ENCODE peak calls at places on chromosomes 12 and 14, in five cellular contexts. One of them, this sample, is unnamed.

GRCh38 chr12:31220633-31221565 is 105.1 kb downstream of the SINHCAF start:
- DNase-seq in cardiac muscle cell: peak; percentile 55
- DNase-seq in colonic mucosa: no peak
- DNase-seq in left ventricle myocardium inferior: no peak
- DNase-seq in Caco-2: no peak
- DNase-seq in this sample: peak; percentile 58

GRCh38 chr12:1173806-1174617 is 183.0 kb downstream of the ERC1 start:
- DNase-seq in colonic mucosa: no peak
- DNase-seq in left ventricle myocardium inferior: no peak
- DNase-seq in Caco-2: no peak
- DNase-seq in cardiac muscle cell: no peak
- DNase-seq in this sample: peak; percentile 1

GRCh38 chr14:95315579-95315978 is 4.1 kb downstream of the CLMN start:
- DNase-seq in cardiac muscle cell: no peak
- DNase-seq in colonic mucosa: no peak
- DNase-seq in Caco-2: no peak
- DNase-seq in left ventricle myocardium inferior: no peak
- DNase-seq in this sample: no peak

GRCh38 chr12:107267604-107268003 is 174.3 kb upstream of the CRY1 start:
- DNase-seq in left ventricle myocardium inferior: no peak
- DNase-seq in Caco-2: no peak
- DNase-seq in colonic mucosa: no peak
- DNase-seq in cardiac muscle cell: no peak
- DNase-seq in this sample: no peak

GRCh38 chr14:96267336-96267735 is 11.3 kb downstream of the BDKRB1 start:
- DNase-seq in Caco-2: no peak
- DNase-seq in left ventricle myocardium inferior: no peak
- DNase-seq in cardiac muscle cell: peak; percentile 85
- DNase-seq in colonic mucosa: no peak
- DNase-seq in this sample: peak; percentile 95

GRCh38 chr12:89390802-89391673 is 38.7 kb upstream of the DUSP6 start:
- DNase-seq in cardiac muscle cell: peak; percentile 81
- DNase-seq in colonic mucosa: peak; percentile 43
- DNase-seq in left ventricle myocardium inferior: no peak
- DNase-seq in Caco-2: peak; percentile 29
- DNase-seq in this sample: peak; percentile 71

GRCh38 chr14:100388137-100389050 is 65.3 kb downstream of the SLC25A47 start:
- DNase-seq in Caco-2: no peak
- DNase-seq in cardiac muscle cell: no peak
- DNase-seq in colonic mucosa: peak; percentile 79
- DNase-seq in left ventricle myocardium inferior: no peak
- DNase-seq in this sample: peak; percentile 12

GRCh38 chr14:103191856-103192835 is 68.9 kb downstream of the TNFAIP2 start:
- DNase-seq in left ventricle myocardium inferior: no peak
- DNase-seq in Caco-2: no peak
- DNase-seq in colonic mucosa: no peak
- DNase-seq in cardiac muscle cell: no peak
- DNase-seq in this sample: no peak

GRCh38 chr12:113154351-113154973 is 4.9 kb downstream of the CFAP73 start:
- DNase-seq in Caco-2: no peak
- DNase-seq in left ventricle myocardium inferior: no peak
- DNase-seq in cardiac muscle cell: peak; percentile 44
- DNase-seq in colonic mucosa: no peak
- DNase-seq in this sample: peak; percentile 17

GRCh38 chr14:83425138-83425537 is 1891.5 kb upstream of the SEL1L start:
- DNase-seq in colonic mucosa: no peak
- DNase-seq in left ventricle myocardium inferior: no peak
- DNase-seq in Caco-2: no peak
- DNase-seq in cardiac muscle cell: peak; percentile 58
- DNase-seq in this sample: peak; percentile 53

GRCh38 chr12:77007476-77007875 is 57.9 kb downstream of the E2F7 start:
- DNase-seq in cardiac muscle cell: no peak
- DNase-seq in left ventricle myocardium inferior: no peak
- DNase-seq in colonic mucosa: no peak
- DNase-seq in Caco-2: no peak
- DNase-seq in this sample: no peak

GRCh38 chr14:91861091-91861490 is 6.2 kb downstream of the TC2N start:
- DNase-seq in cardiac muscle cell: no peak
- DNase-seq in colonic mucosa: no peak
- DNase-seq in Caco-2: no peak
- DNase-seq in left ventricle myocardium inferior: no peak
- DNase-seq in this sample: no peak

GRCh38 chr12:31715283-31715825 is 13.5 kb downstream of the AMN1 start:
- DNase-seq in Caco-2: peak; percentile 71
- DNase-seq in left ventricle myocardium inferior: no peak
- DNase-seq in cardiac muscle cell: peak; percentile 88
- DNase-seq in colonic mucosa: no peak
- DNase-seq in this sample: peak; percentile 88

GRCh38 chr14:95313707-95314106 is 6.0 kb downstream of the CLMN start:
- DNase-seq in cardiac muscle cell: peak; percentile 89
- DNase-seq in colonic mucosa: peak; percentile 82
- DNase-seq in left ventricle myocardium inferior: peak; percentile 60
- DNase-seq in Caco-2: peak; percentile 16
- DNase-seq in this sample: peak; percentile 53

GRCh38 chr14:34322940-34323418 is 139.1 kb downstream of the SPTSSA start:
- DNase-seq in Caco-2: peak; percentile 71
- DNase-seq in colonic mucosa: peak; percentile 80
- DNase-seq in cardiac muscle cell: peak; percentile 70
- DNase-seq in left ventricle myocardium inferior: peak; percentile 34
- DNase-seq in this sample: peak; percentile 35

GRCh38 chr12:112018571-112019237 is 5.5 kb downstream of the ERP29 start:
- DNase-seq in Caco-2: no peak
- DNase-seq in cardiac muscle cell: peak; percentile 87
- DNase-seq in left ventricle myocardium inferior: no peak
- DNase-seq in colonic mucosa: no peak
- DNase-seq in this sample: peak; percentile 87

GRCh38 chr14:69247691-69248440 is 12.1 kb upstream of the GALNT16 start:
- DNase-seq in cardiac muscle cell: peak; percentile 76
- DNase-seq in Caco-2: no peak
- DNase-seq in colonic mucosa: no peak
- DNase-seq in left ventricle myocardium inferior: no peak
- DNase-seq in this sample: no peak

GRCh38 chr14:33707751-33708150 is 243.1 kb downstream of the EGLN3 start:
- DNase-seq in cardiac muscle cell: no peak
- DNase-seq in colonic mucosa: no peak
- DNase-seq in left ventricle myocardium inferior: no peak
- DNase-seq in Caco-2: no peak
- DNase-seq in this sample: no peak

GRCh38 chr12:106861984-106862894 is 87.8 kb downstream of the RIC8B start:
- DNase-seq in Caco-2: no peak
- DNase-seq in left ventricle myocardium inferior: no peak
- DNase-seq in cardiac muscle cell: peak; percentile 68
- DNase-seq in colonic mucosa: no peak
- DNase-seq in this sample: peak; percentile 82

GRCh38 chr14:99928963-99929362 is 135.8 kb downstream of the EML1 start:
- DNase-seq in colonic mucosa: no peak
- DNase-seq in left ventricle myocardium inferior: no peak
- DNase-seq in cardiac muscle cell: peak; percentile 39
- DNase-seq in Caco-2: no peak
- DNase-seq in this sample: no peak

GRCh38 chr12:124390442-124391116 is 95.7 kb downstream of the RFLNA start:
- DNase-seq in colonic mucosa: peak; percentile 44
- DNase-seq in cardiac muscle cell: peak; percentile 82
- DNase-seq in Caco-2: no peak
- DNase-seq in left ventricle myocardium inferior: peak; percentile 66
- DNase-seq in this sample: peak; percentile 67

GRCh38 chr14:67668559-67668958 is 5.9 kb downstream of the VTI1B start:
- DNase-seq in Caco-2: no peak
- DNase-seq in left ventricle myocardium inferior: no peak
- DNase-seq in cardiac muscle cell: no peak
- DNase-seq in colonic mucosa: no peak
- DNase-seq in this sample: no peak

GRCh38 chr12:12506541-12506940 is 56.1 kb downstream of the DUSP16 start:
- DNase-seq in Caco-2: peak; percentile 19
- DNase-seq in cardiac muscle cell: peak; percentile 66
- DNase-seq in left ventricle myocardium inferior: no peak
- DNase-seq in colonic mucosa: no peak
- DNase-seq in this sample: no peak

GRCh38 chr12:117507547-117507946 is 146.1 kb upstream of the NOS1 start:
- DNase-seq in Caco-2: peak; percentile 22
- DNase-seq in colonic mucosa: no peak
- DNase-seq in left ventricle myocardium inferior: no peak
- DNase-seq in cardiac muscle cell: no peak
- DNase-seq in this sample: no peak

GRCh38 chr12:122545855-122546254 is 18.8 kb downstream of the KNTC1 start:
- DNase-seq in cardiac muscle cell: no peak
- DNase-seq in left ventricle myocardium inferior: no peak
- DNase-seq in Caco-2: no peak
- DNase-seq in colonic mucosa: no peak
- DNase-seq in this sample: no peak

GRCh38 chr12:65168606-65169310 is 625 bp upstream of the LEMD3 start:
- DNase-seq in Caco-2: no peak
- DNase-seq in left ventricle myocardium inferior: no peak
- DNase-seq in colonic mucosa: no peak
- DNase-seq in cardiac muscle cell: peak; percentile 2
- DNase-seq in this sample: no peak

GRCh38 chr14:24913746-24914145 is 136.2 kb downstream of the STXBP6 start:
- DNase-seq in colonic mucosa: no peak
- DNase-seq in Caco-2: no peak
- DNase-seq in left ventricle myocardium inferior: no peak
- DNase-seq in cardiac muscle cell: no peak
- DNase-seq in this sample: no peak

GRCh38 chr14:89428163-89428523 is 11.1 kb upstream of the FOXN3 start:
- DNase-seq in left ventricle myocardium inferior: no peak
- DNase-seq in cardiac muscle cell: no peak
- DNase-seq in colonic mucosa: no peak
- DNase-seq in Caco-2: no peak
- DNase-seq in this sample: no peak

GRCh38 chr12:101773560-101774206 is 34.4 kb upstream of the SYCP3 start:
- DNase-seq in colonic mucosa: peak; percentile 76
- DNase-seq in cardiac muscle cell: peak; percentile 83
- DNase-seq in left ventricle myocardium inferior: peak; percentile 22
- DNase-seq in Caco-2: peak; percentile 65
- DNase-seq in this sample: peak; percentile 58

GRCh38 chr14:36281309-36281708 is 39.1 kb downstream of the MBIP start:
- DNase-seq in colonic mucosa: no peak
- DNase-seq in cardiac muscle cell: peak; percentile 21
- DNase-seq in Caco-2: no peak
- DNase-seq in left ventricle myocardium inferior: no peak
- DNase-seq in this sample: no peak

GRCh38 chr14:92665699-92666110 is 82.7 kb downstream of the LGMN start:
- DNase-seq in colonic mucosa: no peak
- DNase-seq in cardiac muscle cell: no peak
- DNase-seq in Caco-2: no peak
- DNase-seq in left ventricle myocardium inferior: no peak
- DNase-seq in this sample: no peak

GRCh38 chr12:52499836-52500560 is 6.9 kb upstream of the KRT6A start:
- DNase-seq in left ventricle myocardium inferior: no peak
- DNase-seq in Caco-2: no peak
- DNase-seq in colonic mucosa: no peak
- DNase-seq in cardiac muscle cell: peak; percentile 38
- DNase-seq in this sample: no peak

GRCh38 chr12:120856980-120857379 is 47.2 kb downstream of the SPPL3 start:
- DNase-seq in left ventricle myocardium inferior: no peak
- DNase-seq in Caco-2: peak; percentile 26
- DNase-seq in cardiac muscle cell: no peak
- DNase-seq in colonic mucosa: no peak
- DNase-seq in this sample: peak; percentile 29

GRCh38 chr12:84793558-84794367 is 118.8 kb downstream of the SLC6A15 start:
- DNase-seq in Caco-2: no peak
- DNase-seq in cardiac muscle cell: no peak
- DNase-seq in colonic mucosa: no peak
- DNase-seq in left ventricle myocardium inferior: no peak
- DNase-seq in this sample: peak; percentile 90

DNA sequence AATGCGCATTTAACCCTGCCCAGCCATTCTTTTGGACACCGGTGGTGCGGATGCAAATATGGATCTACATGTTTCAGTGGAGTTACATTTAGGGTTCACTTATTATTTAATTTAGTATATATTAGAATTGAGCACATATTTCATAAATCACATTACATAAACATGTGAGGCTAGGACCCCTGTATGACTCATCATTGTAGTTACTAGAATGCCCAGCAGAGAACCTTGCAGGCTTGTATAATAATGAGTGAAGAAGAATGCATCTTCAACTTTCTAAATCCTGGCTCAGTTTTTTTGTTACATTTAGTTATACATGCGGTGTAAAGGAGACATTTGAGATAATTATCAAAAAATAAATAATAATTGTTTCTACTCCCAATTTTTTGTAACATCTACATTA is 369.0 kb downstream of the ATP23 start:
- DNase-seq in Caco-2: no peak
- DNase-seq in left ventricle myocardium inferior: no peak
- DNase-seq in colonic mucosa: no peak
- DNase-seq in cardiac muscle cell: peak; percentile 66
- DNase-seq in this sample: peak; percentile 36
- TF ChIP-seq CTCF in Caco-2: no peak
- TF ChIP-seq CTCF in left ventricle myocardium inferior: no peak
- TF ChIP-seq CTCF in colonic mucosa: no peak
- TF ChIP-seq CTCF in cardiac muscle cell: no peak
- TF ChIP-seq CTCF in this sample: no peak

DNA sequence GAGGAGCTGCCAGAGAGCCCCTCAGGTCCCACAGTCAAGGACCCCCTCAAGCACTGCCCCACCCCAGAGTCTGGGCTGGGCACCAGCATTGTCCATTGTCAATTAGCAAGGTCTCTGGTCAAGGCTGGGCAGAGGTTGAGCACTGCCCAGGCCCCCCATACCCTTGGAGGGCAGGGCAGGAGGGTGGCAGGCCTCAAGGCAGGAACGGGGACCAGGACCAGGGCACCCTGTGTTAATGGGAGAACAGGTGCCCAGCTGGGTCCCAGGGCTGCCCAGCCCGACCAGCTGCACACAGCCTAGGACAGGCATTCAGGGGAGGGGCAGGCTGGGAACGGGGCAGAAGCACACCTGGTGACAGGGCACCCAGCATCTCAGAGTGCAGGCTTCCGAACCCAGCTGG is 18.4 kb downstream of the SIVA1 start:
- DNase-seq in left ventricle myocardium inferior: no peak
- DNase-seq in cardiac muscle cell: no peak
- DNase-seq in Caco-2: no peak
- DNase-seq in colonic mucosa: no peak
- DNase-seq in this sample: no peak
- H3K36me3 ChIP-seq in left ventricle myocardium inferior: peaks cover 54% of the 10 kb centered on the region
- H3K36me3 ChIP-seq in cardiac muscle cell: peaks cover 23% of the 10 kb centered on the region
- H3K36me3 ChIP-seq in Caco-2: peaks cover 7% of the 10 kb centered on the region
- H3K36me3 ChIP-seq in colonic mucosa: peaks cover 3% of the 10 kb centered on the region
- H3K36me3 ChIP-seq in this sample: peaks cover 25% of the 10 kb centered on the region

GRCh38 chr14:63308723-63309317 is 9.9 kb downstream of the GPHB5 start:
- DNase-seq in cardiac muscle cell: peak; percentile 33
- DNase-seq in left ventricle myocardium inferior: no peak
- DNase-seq in colonic mucosa: no peak
- DNase-seq in Caco-2: peak; percentile 53
- DNase-seq in this sample: peak; percentile 31
- TF ChIP-seq CTCF in cardiac muscle cell: peak; percentile 61
- TF ChIP-seq CTCF in left ventricle myocardium inferior: peak; percentile 54
- TF ChIP-seq CTCF in colonic mucosa: no peak
- TF ChIP-seq CTCF in Caco-2: peak; percentile 84
- TF ChIP-seq CTCF in this sample: peak; percentile 56

DNA sequence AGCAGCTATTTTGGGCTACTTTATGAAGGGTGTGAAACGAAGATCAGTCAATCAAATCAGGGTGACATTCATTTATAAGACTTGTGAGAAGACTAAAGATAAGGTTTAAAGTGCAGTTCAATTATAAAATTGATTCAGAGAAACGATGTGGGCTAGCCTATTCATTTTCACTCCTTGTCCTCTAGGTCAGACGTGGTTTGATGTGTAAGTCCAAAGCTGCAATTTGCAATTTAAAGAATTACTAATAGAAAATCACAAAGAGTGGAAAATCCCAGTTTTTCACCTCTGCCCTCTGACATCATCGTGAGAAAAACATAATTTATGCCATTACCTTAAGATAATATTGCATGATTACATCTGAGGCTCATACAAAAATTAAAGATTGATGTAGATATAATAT is 243.5 kb upstream of the NOVA1 start:
- DNase-seq in cardiac muscle cell: peak; percentile 25
- DNase-seq in Caco-2: no peak
- DNase-seq in left ventricle myocardium inferior: no peak
- DNase-seq in colonic mucosa: no peak
- DNase-seq in this sample: peak; percentile 44
- H3K36me3 ChIP-seq in cardiac muscle cell: no peaks in the 10 kb centered on the region
- H3K36me3 ChIP-seq in Caco-2: no peaks in the 10 kb centered on the region
- H3K36me3 ChIP-seq in left ventricle myocardium inferior: no peaks in the 10 kb centered on the region
- H3K36me3 ChIP-seq in colonic mucosa: no peaks in the 10 kb centered on the region
- H3K36me3 ChIP-seq in this sample: no peaks in the 10 kb centered on the region

This sample was measured in bronchial epithelial cell.